ENCODE peak calls at places on chromosome 10, in five cellular contexts. U is mucosa of descending colon, O is adrenal gland, G is lung, P is AG04450. A is an unnamed sample.
A peak's percentile ranks its signal among the peaks of the same experiment; 100 is the strongest.

GRCh38 chr10:23368816-23369640 is 24.4 kb upstream of the C10orf67 start:
- DNase-seq in O (no peak), U (no peak), G (no peak), P (no peak), A (peak; percentile 61)

GRCh38 chr10:113056468-113057021 is 106.5 kb downstream of the TCF7L2 start:
- DNase-seq in G (no peak), P (no peak), U (no peak), O (no peak), A (no peak)

GRCh38 chr10:8296090-8296741 is 241.7 kb downstream of the GATA3 start:
- DNase-seq in O (no peak), G (no peak), U (no peak), P (no peak), A (no peak)

GRCh38 chr10:21314234-21314633 is 211.2 kb downstream of the SKIDA1 start:
- DNase-seq in P (no peak), U (no peak), O (no peak), G (no peak), A (no peak)

GRCh38 chr10:132066186-132066585 is 440 bp downstream of the JAKMIP3 start:
- DNase-seq in O (peak; percentile 51), P (no peak), U (no peak), G (no peak), A (no peak)

GRCh38 chr10:98167191-98167590 is 32.7 kb downstream of the R3HCC1L start:
- DNase-seq in P (no peak), G (no peak), U (no peak), O (no peak), A (no peak)

GRCh38 chr10:48231699-48232315 is 42.7 kb downstream of the FRMPD2 start:
- DNase-seq in U (no peak), P (no peak), O (peak; percentile 27), G (no peak), A (peak; percentile 30)

GRCh38 chr10:50894312-50894711 is 8.9 kb upstream of the A1CF start:
- DNase-seq in U (no peak), O (no peak), G (no peak), P (no peak), A (no peak)

GRCh38 chr10:29387269-29387668 is 98.4 kb downstream of the LYZL1 start:
- DNase-seq in U (no peak), P (no peak), O (no peak), G (no peak), A (no peak)

GRCh38 chr10:5666324-5667220 is at the start of gene ASB13:
- DNase-seq in G (peak; percentile 65), O (peak; percentile 84), U (peak; percentile 87), P (no peak), A (no peak)

GRCh38 chr10:13672505-13672904 is 85.7 kb downstream of the PRPF18 start:
- DNase-seq in U (no peak), G (no peak), O (no peak), P (no peak), A (no peak)

GRCh38 chr10:47457826-47458225 is 26.1 kb downstream of the ANXA8 start:
- DNase-seq in G (no peak), U (no peak), P (no peak), O (no peak), A (no peak)

GRCh38 chr10:62618576-62619408 is 185.7 kb upstream of the ADO start:
- DNase-seq in P (no peak), O (peak; percentile 62), G (peak; percentile 45), U (no peak), A (no peak)

GRCh38 chr10:69508738-69509340 is 57.6 kb downstream of the TSPAN15 start:
- DNase-seq in P (no peak), O (peak; percentile 41), U (no peak), G (no peak), A (no peak)

GRCh38 chr10:124212702-124213101 is 119.3 kb upstream of the CHST15 start:
- DNase-seq in O (no peak), G (no peak), P (no peak), U (no peak), A (no peak)

GRCh38 chr10:106395061-106395749 is 769.3 kb downstream of the SORCS1 start:
- DNase-seq in U (no peak), O (no peak), P (no peak), G (no peak), A (no peak)

GRCh38 chr10:34994565-34995142 is 95.5 kb downstream of the CUL2 start:
- DNase-seq in U (peak; percentile 40), O (peak; percentile 78), G (peak; percentile 44), P (peak; percentile 37), A (peak; percentile 51)

GRCh38 chr10:110209926-110210662 is 2.7 kb downstream of the MXI1 start:
- DNase-seq in U (peak; percentile 76), P (no peak), G (no peak), O (peak; percentile 84), A (no peak)

GRCh38 chr10:129465796-129466702 is 992 bp upstream of the MGMT start:
- DNase-seq in O (no peak), G (no peak), P (no peak), U (no peak), A (no peak)

GRCh38 chr10:132281915-132282666 is 25.7 kb downstream of the STK32C start:
- DNase-seq in P (no peak), G (no peak), O (no peak), U (no peak), A (no peak)

GRCh38 chr10:114118514-114118913 is 55.5 kb downstream of the CCDC186 start:
- DNase-seq in P (no peak), O (no peak), G (no peak), U (no peak), A (no peak)

GRCh38 chr10:114117728-114118127 is 56.3 kb downstream of the CCDC186 start:
- DNase-seq in P (no peak), G (no peak), O (no peak), U (no peak), A (no peak)

GRCh38 chr10:114110174-114110972 is 63.6 kb downstream of the CCDC186 start:
- DNase-seq in U (no peak), O (no peak), P (no peak), G (no peak), A (no peak)

GRCh38 chr10:114121031-114121430 is 53.0 kb downstream of the CCDC186 start:
- DNase-seq in G (no peak), O (no peak), U (no peak), P (no peak), A (no peak)

DNA sequence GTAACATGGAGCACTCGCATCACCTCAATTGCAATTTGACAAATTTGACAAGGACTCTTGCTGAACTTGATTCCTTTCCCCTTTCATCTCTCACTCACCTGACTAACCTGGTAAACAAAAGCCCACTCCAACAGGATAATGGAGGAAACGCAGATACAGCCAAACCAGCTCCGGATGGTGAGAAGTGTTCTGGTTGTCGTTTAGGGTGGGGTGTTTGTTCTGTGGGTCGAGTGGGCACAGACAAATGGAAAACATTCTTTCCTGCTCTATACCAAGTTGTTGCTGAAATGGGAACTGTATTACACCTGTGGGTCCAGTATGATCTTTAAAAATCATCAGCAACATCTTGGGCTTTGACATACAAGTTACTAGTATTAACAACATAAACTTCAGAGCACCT is 58.3 kb downstream of the CCDC186 start:
- DNase-seq in P (no peak), O (no peak), G (no peak), U (no peak), A (no peak)
- TF ChIP-seq CTCF in P (no peak), O (no peak), G (no peak), U (no peak), A (no peak)

GRCh38 chr10:99993994-99994689 is 15.6 kb downstream of the DNMBP start:
- DNase-seq in P (no peak), O (peak; percentile 87), G (peak; percentile 41), U (no peak), A (no peak)
- H3K4me3 ChIP-seq in P (no peak overlapping the region), O (no peak overlapping the region), G (no peak overlapping the region), U (no peak overlapping the region), A (no peak overlapping the region)

DNA sequence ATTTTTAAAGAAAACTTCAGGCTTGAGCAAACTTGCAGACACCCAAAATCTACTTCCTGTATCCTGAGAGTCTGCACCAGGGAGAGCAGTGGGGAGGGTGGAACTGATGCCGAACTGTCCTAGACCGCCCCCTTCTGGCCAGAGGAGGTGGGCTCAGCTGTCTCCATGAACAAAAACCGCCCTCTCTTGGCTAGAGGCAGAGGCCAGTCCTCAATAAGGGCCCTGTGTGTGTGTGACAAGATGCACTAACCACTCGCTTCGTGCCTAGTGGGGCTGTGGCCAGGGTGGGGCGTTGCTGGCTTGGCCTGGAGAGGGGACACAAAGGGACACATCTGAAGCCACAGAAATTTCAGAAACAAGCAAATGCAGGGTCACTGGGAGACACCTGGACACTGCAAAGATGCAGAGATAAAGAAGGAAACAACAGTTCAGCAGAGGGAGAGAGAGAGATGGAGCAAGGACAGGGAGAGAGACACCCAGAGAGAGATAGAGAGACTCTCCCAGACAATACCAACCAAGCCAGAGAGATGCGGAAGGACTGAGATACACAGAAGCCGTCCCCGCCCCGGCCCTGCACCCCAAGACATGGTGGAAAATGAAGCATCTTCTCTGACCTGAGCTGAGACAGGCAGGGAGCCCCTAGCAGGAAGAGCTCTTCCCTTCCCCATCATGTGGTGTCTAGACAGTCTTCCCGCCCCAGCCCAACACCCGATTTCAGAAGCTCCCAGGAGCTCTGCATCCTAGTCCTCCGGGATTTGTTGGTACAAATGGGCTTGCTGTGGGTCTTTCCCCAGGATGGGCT is 22.7 kb upstream of the FXYD4 start:
- DNase-seq in G (peak; percentile 90), U (peak; percentile 91), P (peak; percentile 37), O (peak; percentile 93), A (peak; percentile 49)
- TF ChIP-seq CTCF in G (peak; percentile 89), U (peak; percentile 87), P (peak; percentile 95), O (peak; percentile 84), A (peak; percentile 96)

DNA sequence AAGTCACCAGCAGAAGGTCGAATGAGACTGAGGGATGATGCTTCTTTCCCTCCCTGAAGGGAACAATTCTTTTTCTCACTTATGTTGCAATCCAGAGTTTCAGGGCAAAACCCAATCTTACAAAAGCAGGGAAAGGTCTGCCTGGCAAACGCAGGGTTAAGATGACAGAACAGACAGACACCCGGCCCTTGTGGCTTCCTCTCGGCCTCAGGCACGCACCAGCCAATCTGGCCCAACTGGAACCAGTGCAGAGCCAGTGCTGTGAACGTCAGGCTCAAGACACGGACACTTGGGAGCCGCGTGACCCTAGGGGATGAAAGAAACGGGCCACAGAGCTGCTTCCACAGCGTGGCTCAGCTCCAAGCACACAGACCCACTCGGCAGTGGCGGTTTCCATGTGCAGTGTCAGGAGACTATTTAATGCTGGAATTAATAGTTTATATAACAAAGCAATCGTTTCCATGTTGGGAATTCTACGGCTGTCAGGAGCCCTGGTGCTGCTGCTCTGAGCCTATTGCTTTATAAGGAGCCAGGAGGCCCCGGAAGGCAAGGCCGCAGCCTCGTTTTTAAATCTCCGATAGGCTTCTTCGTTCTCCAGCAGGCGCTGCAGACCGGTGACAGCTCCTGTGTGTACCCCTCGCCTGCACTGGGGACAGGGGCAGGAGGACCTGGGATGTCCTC is 198.4 kb downstream of the DIP2C start:
- DNase-seq in P (no peak), U (no peak), O (peak; percentile 72), G (no peak), A (no peak)
- H3K4me3 ChIP-seq in P (no peak overlapping the region), U (no peak overlapping the region), O (no peak overlapping the region), G (no peak overlapping the region), A (no peak overlapping the region)

DNA sequence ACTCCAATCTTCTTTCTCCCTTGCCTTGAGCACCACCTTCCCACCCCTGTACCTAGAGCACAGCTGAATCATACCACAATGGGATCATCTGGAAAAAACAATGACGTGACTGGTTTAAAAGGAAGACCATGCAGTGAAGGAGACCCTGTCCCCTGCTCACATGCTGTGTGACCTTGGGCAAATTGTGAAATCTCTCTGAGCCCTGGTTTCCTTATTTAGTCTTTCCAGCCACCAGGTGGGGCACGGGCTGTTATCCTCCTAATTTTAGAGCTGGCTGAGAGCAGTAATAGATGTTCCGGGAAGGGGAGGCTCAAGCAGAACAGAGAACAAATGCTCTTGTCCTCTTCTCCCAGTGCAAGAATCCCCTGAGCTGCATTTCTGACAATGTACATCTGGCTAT is 198.3 kb downstream of the RPS24 start:
- DNase-seq in P (no peak), O (peak; percentile 82), G (no peak), U (no peak), A (no peak)
- TF ChIP-seq CTCF in P (peak; percentile 42), O (peak; percentile 54), G (no peak), U (no peak), A (peak; percentile 6)